ENCODE peak calls at places on chromosomes 5 and 9, in eight cellular contexts. E is activated T-cell treated with anti-CD3 and anti-CD28 coated beads for 1 hour; P is stimulated activated CD4-positive, alpha-beta T cell treated with anti-CD3 and anti-CD28 coated beads, Interleukin-2, amount 100 ng/mL, for 24 hours; Z is psoas muscle; I is AG09319; D is fibroblast of the aortic adventitia; C is NCI-H460; X is activated naive CD8-positive, alpha-beta T cell treated with anti-CD3 and anti-CD28 coated beads for 36 hours. H is an unnamed sample.

GRCh38 chr9:121785673-121786542 is 134.5 kb downstream of the DAB2IP start:
- DNase-seq in E (no peak), P (no peak), Z (no peak), I (no peak), D (no peak), C (no peak), X (no peak), H (peak)

GRCh38 chr5:65027149-65027548 is 258.4 kb downstream of the CWC27 start:
- DNase-seq in E (no peak), P (no peak), Z (no peak), I (no peak), D (no peak), C (no peak), X (no peak), H (no peak)

GRCh38 chr5:181120311-181120710 is 10.7 kb downstream of the OR2V1 start:
- DNase-seq in E (no peak), P (no peak), Z (no peak), I (no peak), D (no peak), C (no peak), X (no peak), H (no peak)

GRCh38 chr5:78640622-78641021 is 8.0 kb downstream of the LHFPL2 start:
- DNase-seq in E (no peak), P (no peak), Z (no peak), I (no peak), D (peak), C (no peak), X (no peak), H (no peak)

GRCh38 chr5:113807384-113808053 is 294.0 kb downstream of the YTHDC2 start:
- DNase-seq in E (no peak), P (no peak), Z (no peak), I (peak), D (peak), C (no peak), X (no peak), H (peak)

GRCh38 chr9:110455860-110456259 is 118.2 kb upstream of the TXNDC8 start:
- DNase-seq in E (no peak), P (no peak), Z (no peak), I (no peak), D (no peak), C (no peak), X (no peak), H (no peak)

GRCh38 chr9:127519301-127520166 is 68.2 kb downstream of the LRSAM1 start:
- DNase-seq in E (no peak), P (peak), Z (peak), I (peak), D (peak), C (no peak), X (peak), H (peak)

GRCh38 chr5:154607746-154608145 is 129.7 kb upstream of the HAND1 start:
- DNase-seq in E (no peak), P (no peak), Z (no peak), I (no peak), D (no peak), C (no peak), X (no peak), H (no peak)

GRCh38 chr5:170499621-170500020 is 4.2 kb upstream of the KCNIP1 start:
- DNase-seq in E (no peak), P (no peak), Z (no peak), I (no peak), D (no peak), C (no peak), X (no peak), H (no peak)

GRCh38 chr5:89203611-89204010 is 320.6 kb upstream of the MEF2C start:
- DNase-seq in E (no peak), P (no peak), Z (no peak), I (no peak), D (no peak), C (no peak), X (no peak), H (no peak)

GRCh38 chr9:137069508-137070071 is 767 bp downstream of the SAPCD2 start:
- DNase-seq in E (no peak), P (no peak), Z (peak), I (no peak), D (no peak), C (no peak), X (no peak), H (no peak)

GRCh38 chr9:130058154-130058553 is 4.4 kb downstream of the GPR107 start:
- DNase-seq in E (no peak), P (no peak), Z (no peak), I (no peak), D (no peak), C (no peak), X (no peak), H (no peak)

GRCh38 chr9:109453210-109453842 is 44.8 kb downstream of the PTPN3 start:
- DNase-seq in E (no peak), P (no peak), Z (no peak), I (peak), D (peak), C (peak), X (no peak), H (no peak)

GRCh38 chr5:3214838-3215374 is 380.7 kb upstream of the IRX1 start:
- DNase-seq in E (no peak), P (no peak), Z (no peak), I (no peak), D (no peak), C (no peak), X (no peak), H (no peak)

GRCh38 chr9:120265791-120266190 is 314.2 kb downstream of the CDK5RAP2 start:
- DNase-seq in E (no peak), P (no peak), Z (peak), I (no peak), D (peak), C (no peak), X (no peak), H (no peak)

GRCh38 chr5:179893076-179893957 is 14.4 kb downstream of the TBC1D9B start:
- DNase-seq in E (no peak), P (no peak), Z (no peak), I (no peak), D (no peak), C (no peak), X (no peak), H (no peak)

GRCh38 chr9:125634040-125634717 is 72.8 kb downstream of the MAPKAP1 start:
- DNase-seq in E (no peak), P (no peak), Z (no peak), I (no peak), D (no peak), C (no peak), X (no peak), H (no peak)

GRCh38 chr5:59673438-59674058 is 220.0 kb downstream of the PDE4D start:
- DNase-seq in E (no peak), P (no peak), Z (no peak), I (peak), D (peak), C (peak), X (no peak), H (no peak)

GRCh38 chr5:176810687-176811501 is 535 bp downstream of the UNC5A start:
- DNase-seq in E (no peak), P (no peak), Z (no peak), I (no peak), D (no peak), C (no peak), X (no peak), H (no peak)

GRCh38 chr5:138965631-138966030 is 90.5 kb upstream of the LRRTM2 start:
- DNase-seq in E (no peak), P (no peak), Z (no peak), I (no peak), D (no peak), C (no peak), X (no peak), H (no peak)

GRCh38 chr5:6822068-6822467 is 108.8 kb downstream of the TENT4A start:
- DNase-seq in E (no peak), P (no peak), Z (no peak), I (no peak), D (no peak), C (no peak), X (no peak), H (no peak)

H was measured in uterus.